ENCODE peak calls at places on chromosomes 16 and 17, in ten cellular contexts. One of them, this sample, is unnamed.

GRCh38 chr16:55876854-55877253 is 1.7 kb upstream of the CES5A start:
- DNase-seq in activated CD4-positive, alpha-beta T cell treated with anti-CD3 and anti-CD28 coated beads for 4 hours: no peak
- DNase-seq in stimulated activated CD8-positive, alpha-beta memory T cell treated with anti-CD3 and anti-CD28 coated beads, Interleukin-12 subunit alpha, Interleukin-12 subunit beta, amount 100 ng/mL, for 4 hours: no peak
- DNase-seq in T-helper 2 cell: no peak
- DNase-seq in NCI-H774: no peak
- DNase-seq in COR-L47: no peak
- DNase-seq in iPS-NIHi11: no peak
- DNase-seq in CD8-positive, alpha-beta T cell: no peak
- DNase-seq in islet precursor cell: peak
- DNase-seq in sciatic nerve: no peak
- DNase-seq in this sample: no peak

GRCh38 chr16:58024673-58025350 is 742 bp upstream of the MMP15 start:
- DNase-seq in COR-L47: no peak
- DNase-seq in CD8-positive, alpha-beta T cell: no peak
- DNase-seq in islet precursor cell: peak
- DNase-seq in stimulated activated CD8-positive, alpha-beta memory T cell treated with anti-CD3 and anti-CD28 coated beads, Interleukin-12 subunit alpha, Interleukin-12 subunit beta, amount 100 ng/mL, for 4 hours: no peak
- DNase-seq in iPS-NIHi11: no peak
- DNase-seq in NCI-H774: peak
- DNase-seq in sciatic nerve: no peak
- DNase-seq in T-helper 2 cell: no peak
- DNase-seq in activated CD4-positive, alpha-beta T cell treated with anti-CD3 and anti-CD28 coated beads for 4 hours: peak
- DNase-seq in this sample: peak

GRCh38 chr16:31569360-31569717 is 41.6 kb downstream of the AHSP start:
- DNase-seq in activated CD4-positive, alpha-beta T cell treated with anti-CD3 and anti-CD28 coated beads for 4 hours: no peak
- DNase-seq in iPS-NIHi11: peak
- DNase-seq in COR-L47: no peak
- DNase-seq in stimulated activated CD8-positive, alpha-beta memory T cell treated with anti-CD3 and anti-CD28 coated beads, Interleukin-12 subunit alpha, Interleukin-12 subunit beta, amount 100 ng/mL, for 4 hours: no peak
- DNase-seq in sciatic nerve: no peak
- DNase-seq in T-helper 2 cell: no peak
- DNase-seq in NCI-H774: no peak
- DNase-seq in islet precursor cell: no peak
- DNase-seq in CD8-positive, alpha-beta T cell: no peak
- DNase-seq in this sample: peak

GRCh38 chr17:8951210-8951609 is 14.3 kb downstream of the PIK3R5 start:
- DNase-seq in activated CD4-positive, alpha-beta T cell treated with anti-CD3 and anti-CD28 coated beads for 4 hours: no peak
- DNase-seq in sciatic nerve: no peak
- DNase-seq in NCI-H774: no peak
- DNase-seq in islet precursor cell: no peak
- DNase-seq in COR-L47: no peak
- DNase-seq in CD8-positive, alpha-beta T cell: no peak
- DNase-seq in T-helper 2 cell: no peak
- DNase-seq in stimulated activated CD8-positive, alpha-beta memory T cell treated with anti-CD3 and anti-CD28 coated beads, Interleukin-12 subunit alpha, Interleukin-12 subunit beta, amount 100 ng/mL, for 4 hours: no peak
- DNase-seq in iPS-NIHi11: no peak
- DNase-seq in this sample: no peak

GRCh38 chr17:51793686-51794085 is 364.8 kb downstream of the CA10 start:
- DNase-seq in stimulated activated CD8-positive, alpha-beta memory T cell treated with anti-CD3 and anti-CD28 coated beads, Interleukin-12 subunit alpha, Interleukin-12 subunit beta, amount 100 ng/mL, for 4 hours: no peak
- DNase-seq in islet precursor cell: no peak
- DNase-seq in T-helper 2 cell: no peak
- DNase-seq in iPS-NIHi11: no peak
- DNase-seq in sciatic nerve: no peak
- DNase-seq in NCI-H774: no peak
- DNase-seq in CD8-positive, alpha-beta T cell: no peak
- DNase-seq in COR-L47: no peak
- DNase-seq in activated CD4-positive, alpha-beta T cell treated with anti-CD3 and anti-CD28 coated beads for 4 hours: no peak
- DNase-seq in this sample: no peak

GRCh38 chr16:4994719-4995434 is 36.7 kb downstream of the SEC14L5 start:
- DNase-seq in iPS-NIHi11: no peak
- DNase-seq in CD8-positive, alpha-beta T cell: no peak
- DNase-seq in COR-L47: peak
- DNase-seq in sciatic nerve: peak
- DNase-seq in islet precursor cell: no peak
- DNase-seq in NCI-H774: no peak
- DNase-seq in stimulated activated CD8-positive, alpha-beta memory T cell treated with anti-CD3 and anti-CD28 coated beads, Interleukin-12 subunit alpha, Interleukin-12 subunit beta, amount 100 ng/mL, for 4 hours: no peak
- DNase-seq in activated CD4-positive, alpha-beta T cell treated with anti-CD3 and anti-CD28 coated beads for 4 hours: no peak
- DNase-seq in T-helper 2 cell: no peak
- DNase-seq in this sample: no peak

GRCh38 chr16:85595812-85596495 is 17.2 kb upstream of the GSE1 start:
- DNase-seq in T-helper 2 cell: no peak
- DNase-seq in activated CD4-positive, alpha-beta T cell treated with anti-CD3 and anti-CD28 coated beads for 4 hours: no peak
- DNase-seq in islet precursor cell: no peak
- DNase-seq in COR-L47: no peak
- DNase-seq in stimulated activated CD8-positive, alpha-beta memory T cell treated with anti-CD3 and anti-CD28 coated beads, Interleukin-12 subunit alpha, Interleukin-12 subunit beta, amount 100 ng/mL, for 4 hours: no peak
- DNase-seq in sciatic nerve: no peak
- DNase-seq in NCI-H774: no peak
- DNase-seq in CD8-positive, alpha-beta T cell: no peak
- DNase-seq in iPS-NIHi11: no peak
- DNase-seq in this sample: no peak

GRCh38 chr17:17258998-17259397 is 22.0 kb upstream of the FLCN start:
- DNase-seq in NCI-H774: no peak
- DNase-seq in COR-L47: no peak
- DNase-seq in activated CD4-positive, alpha-beta T cell treated with anti-CD3 and anti-CD28 coated beads for 4 hours: no peak
- DNase-seq in stimulated activated CD8-positive, alpha-beta memory T cell treated with anti-CD3 and anti-CD28 coated beads, Interleukin-12 subunit alpha, Interleukin-12 subunit beta, amount 100 ng/mL, for 4 hours: no peak
- DNase-seq in CD8-positive, alpha-beta T cell: no peak
- DNase-seq in iPS-NIHi11: no peak
- DNase-seq in T-helper 2 cell: no peak
- DNase-seq in sciatic nerve: no peak
- DNase-seq in islet precursor cell: peak
- DNase-seq in this sample: no peak

GRCh38 chr16:81424761-81425160 is 19.8 kb upstream of the CMIP start:
- DNase-seq in CD8-positive, alpha-beta T cell: no peak
- DNase-seq in activated CD4-positive, alpha-beta T cell treated with anti-CD3 and anti-CD28 coated beads for 4 hours: no peak
- DNase-seq in iPS-NIHi11: no peak
- DNase-seq in islet precursor cell: no peak
- DNase-seq in sciatic nerve: no peak
- DNase-seq in T-helper 2 cell: no peak
- DNase-seq in stimulated activated CD8-positive, alpha-beta memory T cell treated with anti-CD3 and anti-CD28 coated beads, Interleukin-12 subunit alpha, Interleukin-12 subunit beta, amount 100 ng/mL, for 4 hours: no peak
- DNase-seq in NCI-H774: no peak
- DNase-seq in COR-L47: no peak
- DNase-seq in this sample: no peak

GRCh38 chr17:10698116-10698818 is 873 bp downstream of the ADPRM start:
- DNase-seq in CD8-positive, alpha-beta T cell: no peak
- DNase-seq in sciatic nerve: no peak
- DNase-seq in activated CD4-positive, alpha-beta T cell treated with anti-CD3 and anti-CD28 coated beads for 4 hours: no peak
- DNase-seq in stimulated activated CD8-positive, alpha-beta memory T cell treated with anti-CD3 and anti-CD28 coated beads, Interleukin-12 subunit alpha, Interleukin-12 subunit beta, amount 100 ng/mL, for 4 hours: no peak
- DNase-seq in COR-L47: no peak
- DNase-seq in iPS-NIHi11: no peak
- DNase-seq in islet precursor cell: no peak
- DNase-seq in T-helper 2 cell: no peak
- DNase-seq in NCI-H774: no peak
- DNase-seq in this sample: no peak

GRCh38 chr17:81228420-81228819 is 5.7 kb upstream of the CEP131 start:
- DNase-seq in iPS-NIHi11: no peak
- DNase-seq in stimulated activated CD8-positive, alpha-beta memory T cell treated with anti-CD3 and anti-CD28 coated beads, Interleukin-12 subunit alpha, Interleukin-12 subunit beta, amount 100 ng/mL, for 4 hours: no peak
- DNase-seq in NCI-H774: no peak
- DNase-seq in CD8-positive, alpha-beta T cell: no peak
- DNase-seq in T-helper 2 cell: no peak
- DNase-seq in islet precursor cell: no peak
- DNase-seq in COR-L47: no peak
- DNase-seq in activated CD4-positive, alpha-beta T cell treated with anti-CD3 and anti-CD28 coated beads for 4 hours: no peak
- DNase-seq in sciatic nerve: no peak
- DNase-seq in this sample: no peak

GRCh38 chr16:50422926-50423325 is 54.1 kb upstream of the BRD7 start:
- DNase-seq in T-helper 2 cell: no peak
- DNase-seq in activated CD4-positive, alpha-beta T cell treated with anti-CD3 and anti-CD28 coated beads for 4 hours: no peak
- DNase-seq in stimulated activated CD8-positive, alpha-beta memory T cell treated with anti-CD3 and anti-CD28 coated beads, Interleukin-12 subunit alpha, Interleukin-12 subunit beta, amount 100 ng/mL, for 4 hours: no peak
- DNase-seq in islet precursor cell: no peak
- DNase-seq in CD8-positive, alpha-beta T cell: no peak
- DNase-seq in iPS-NIHi11: no peak
- DNase-seq in NCI-H774: no peak
- DNase-seq in COR-L47: no peak
- DNase-seq in sciatic nerve: no peak
- DNase-seq in this sample: peak

GRCh38 chr16:85936761-85937343 is 37.9 kb downstream of the IRF8 start:
- DNase-seq in CD8-positive, alpha-beta T cell: no peak
- DNase-seq in iPS-NIHi11: no peak
- DNase-seq in T-helper 2 cell: no peak
- DNase-seq in activated CD4-positive, alpha-beta T cell treated with anti-CD3 and anti-CD28 coated beads for 4 hours: peak
- DNase-seq in COR-L47: no peak
- DNase-seq in stimulated activated CD8-positive, alpha-beta memory T cell treated with anti-CD3 and anti-CD28 coated beads, Interleukin-12 subunit alpha, Interleukin-12 subunit beta, amount 100 ng/mL, for 4 hours: peak
- DNase-seq in NCI-H774: no peak
- DNase-seq in islet precursor cell: peak
- DNase-seq in sciatic nerve: no peak
- DNase-seq in this sample: no peak

GRCh38 chr16:1818873-1819525 is 7.6 kb downstream of the HAGH start:
- DNase-seq in iPS-NIHi11: no peak
- DNase-seq in stimulated activated CD8-positive, alpha-beta memory T cell treated with anti-CD3 and anti-CD28 coated beads, Interleukin-12 subunit alpha, Interleukin-12 subunit beta, amount 100 ng/mL, for 4 hours: no peak
- DNase-seq in CD8-positive, alpha-beta T cell: no peak
- DNase-seq in NCI-H774: no peak
- DNase-seq in COR-L47: no peak
- DNase-seq in activated CD4-positive, alpha-beta T cell treated with anti-CD3 and anti-CD28 coated beads for 4 hours: no peak
- DNase-seq in T-helper 2 cell: no peak
- DNase-seq in islet precursor cell: no peak
- DNase-seq in sciatic nerve: no peak
- DNase-seq in this sample: no peak

GRCh38 chr17:54900457-54901229 is at the start of gene TOM1L1:
- DNase-seq in iPS-NIHi11: peak
- DNase-seq in COR-L47: peak
- DNase-seq in islet precursor cell: peak
- DNase-seq in CD8-positive, alpha-beta T cell: no peak
- DNase-seq in sciatic nerve: peak
- DNase-seq in activated CD4-positive, alpha-beta T cell treated with anti-CD3 and anti-CD28 coated beads for 4 hours: no peak
- DNase-seq in T-helper 2 cell: no peak
- DNase-seq in NCI-H774: peak
- DNase-seq in stimulated activated CD8-positive, alpha-beta memory T cell treated with anti-CD3 and anti-CD28 coated beads, Interleukin-12 subunit alpha, Interleukin-12 subunit beta, amount 100 ng/mL, for 4 hours: no peak
- DNase-seq in this sample: peak

GRCh38 chr17:10681866-10682446 is 15.4 kb downstream of the SCO1 start:
- DNase-seq in islet precursor cell: no peak
- DNase-seq in stimulated activated CD8-positive, alpha-beta memory T cell treated with anti-CD3 and anti-CD28 coated beads, Interleukin-12 subunit alpha, Interleukin-12 subunit beta, amount 100 ng/mL, for 4 hours: no peak
- DNase-seq in activated CD4-positive, alpha-beta T cell treated with anti-CD3 and anti-CD28 coated beads for 4 hours: no peak
- DNase-seq in CD8-positive, alpha-beta T cell: no peak
- DNase-seq in T-helper 2 cell: no peak
- DNase-seq in iPS-NIHi11: no peak
- DNase-seq in COR-L47: no peak
- DNase-seq in NCI-H774: no peak
- DNase-seq in sciatic nerve: no peak
- DNase-seq in this sample: no peak

GRCh38 chr17:15321556-15322250 is 19.7 kb downstream of the TEKT3 start:
- DNase-seq in CD8-positive, alpha-beta T cell: no peak
- DNase-seq in COR-L47: no peak
- DNase-seq in islet precursor cell: no peak
- DNase-seq in stimulated activated CD8-positive, alpha-beta memory T cell treated with anti-CD3 and anti-CD28 coated beads, Interleukin-12 subunit alpha, Interleukin-12 subunit beta, amount 100 ng/mL, for 4 hours: no peak
- DNase-seq in sciatic nerve: no peak
- DNase-seq in NCI-H774: no peak
- DNase-seq in T-helper 2 cell: no peak
- DNase-seq in iPS-NIHi11: no peak
- DNase-seq in activated CD4-positive, alpha-beta T cell treated with anti-CD3 and anti-CD28 coated beads for 4 hours: no peak
- DNase-seq in this sample: no peak

GRCh38 chr17:49576121-49576905 is 642 bp downstream of the NXPH3 start:
- DNase-seq in T-helper 2 cell: no peak
- DNase-seq in CD8-positive, alpha-beta T cell: no peak
- DNase-seq in iPS-NIHi11: peak
- DNase-seq in activated CD4-positive, alpha-beta T cell treated with anti-CD3 and anti-CD28 coated beads for 4 hours: no peak
- DNase-seq in islet precursor cell: peak
- DNase-seq in NCI-H774: peak
- DNase-seq in stimulated activated CD8-positive, alpha-beta memory T cell treated with anti-CD3 and anti-CD28 coated beads, Interleukin-12 subunit alpha, Interleukin-12 subunit beta, amount 100 ng/mL, for 4 hours: no peak
- DNase-seq in COR-L47: peak
- DNase-seq in sciatic nerve: peak
- DNase-seq in this sample: peak

GRCh38 chr17:61250335-61250890 is 149.2 kb upstream of the TBX2 start:
- DNase-seq in NCI-H774: no peak
- DNase-seq in iPS-NIHi11: no peak
- DNase-seq in stimulated activated CD8-positive, alpha-beta memory T cell treated with anti-CD3 and anti-CD28 coated beads, Interleukin-12 subunit alpha, Interleukin-12 subunit beta, amount 100 ng/mL, for 4 hours: no peak
- DNase-seq in COR-L47: no peak
- DNase-seq in activated CD4-positive, alpha-beta T cell treated with anti-CD3 and anti-CD28 coated beads for 4 hours: no peak
- DNase-seq in CD8-positive, alpha-beta T cell: no peak
- DNase-seq in islet precursor cell: no peak
- DNase-seq in T-helper 2 cell: no peak
- DNase-seq in sciatic nerve: no peak
- DNase-seq in this sample: no peak

GRCh38 chr16:69567031-69567680 is 1.4 kb downstream of the NFAT5 start:
- DNase-seq in sciatic nerve: no peak
- DNase-seq in NCI-H774: no peak
- DNase-seq in CD8-positive, alpha-beta T cell: no peak
- DNase-seq in COR-L47: no peak
- DNase-seq in T-helper 2 cell: no peak
- DNase-seq in activated CD4-positive, alpha-beta T cell treated with anti-CD3 and anti-CD28 coated beads for 4 hours: peak
- DNase-seq in stimulated activated CD8-positive, alpha-beta memory T cell treated with anti-CD3 and anti-CD28 coated beads, Interleukin-12 subunit alpha, Interleukin-12 subunit beta, amount 100 ng/mL, for 4 hours: no peak
- DNase-seq in islet precursor cell: peak
- DNase-seq in iPS-NIHi11: peak
- DNase-seq in this sample: no peak

GRCh38 chr16:12097523-12098428 is 121.2 kb downstream of the SNX29 start:
- DNase-seq in T-helper 2 cell: no peak
- DNase-seq in activated CD4-positive, alpha-beta T cell treated with anti-CD3 and anti-CD28 coated beads for 4 hours: no peak
- DNase-seq in CD8-positive, alpha-beta T cell: no peak
- DNase-seq in islet precursor cell: peak
- DNase-seq in NCI-H774: no peak
- DNase-seq in iPS-NIHi11: no peak
- DNase-seq in sciatic nerve: peak
- DNase-seq in stimulated activated CD8-positive, alpha-beta memory T cell treated with anti-CD3 and anti-CD28 coated beads, Interleukin-12 subunit alpha, Interleukin-12 subunit beta, amount 100 ng/mL, for 4 hours: no peak
- DNase-seq in COR-L47: no peak
- DNase-seq in this sample: no peak

GRCh38 chr17:44315760-44316731 is 7.6 kb downstream of the RUNDC3A start:
- DNase-seq in T-helper 2 cell: no peak
- DNase-seq in stimulated activated CD8-positive, alpha-beta memory T cell treated with anti-CD3 and anti-CD28 coated beads, Interleukin-12 subunit alpha, Interleukin-12 subunit beta, amount 100 ng/mL, for 4 hours: no peak
- DNase-seq in COR-L47: no peak
- DNase-seq in CD8-positive, alpha-beta T cell: no peak
- DNase-seq in islet precursor cell: peak
- DNase-seq in sciatic nerve: no peak
- DNase-seq in activated CD4-positive, alpha-beta T cell treated with anti-CD3 and anti-CD28 coated beads for 4 hours: no peak
- DNase-seq in iPS-NIHi11: peak
- DNase-seq in NCI-H774: no peak
- DNase-seq in this sample: peak

GRCh38 chr16:50467943-50468748 is 80.0 kb upstream of the NKD1 start:
- DNase-seq in activated CD4-positive, alpha-beta T cell treated with anti-CD3 and anti-CD28 coated beads for 4 hours: no peak
- DNase-seq in iPS-NIHi11: peak
- DNase-seq in NCI-H774: peak
- DNase-seq in sciatic nerve: no peak
- DNase-seq in COR-L47: peak
- DNase-seq in stimulated activated CD8-positive, alpha-beta memory T cell treated with anti-CD3 and anti-CD28 coated beads, Interleukin-12 subunit alpha, Interleukin-12 subunit beta, amount 100 ng/mL, for 4 hours: no peak
- DNase-seq in CD8-positive, alpha-beta T cell: no peak
- DNase-seq in T-helper 2 cell: no peak
- DNase-seq in islet precursor cell: peak
- DNase-seq in this sample: peak

GRCh38 chr17:17943281-17943984 is 28.8 kb downstream of the TOM1L2 start:
- DNase-seq in T-helper 2 cell: no peak
- DNase-seq in stimulated activated CD8-positive, alpha-beta memory T cell treated with anti-CD3 and anti-CD28 coated beads, Interleukin-12 subunit alpha, Interleukin-12 subunit beta, amount 100 ng/mL, for 4 hours: no peak
- DNase-seq in activated CD4-positive, alpha-beta T cell treated with anti-CD3 and anti-CD28 coated beads for 4 hours: no peak
- DNase-seq in NCI-H774: no peak
- DNase-seq in sciatic nerve: no peak
- DNase-seq in COR-L47: no peak
- DNase-seq in islet precursor cell: peak
- DNase-seq in CD8-positive, alpha-beta T cell: no peak
- DNase-seq in iPS-NIHi11: no peak
- DNase-seq in this sample: no peak

GRCh38 chr16:11256657-11257130 is 690 bp upstream of the SOCS1 start:
- DNase-seq in stimulated activated CD8-positive, alpha-beta memory T cell treated with anti-CD3 and anti-CD28 coated beads, Interleukin-12 subunit alpha, Interleukin-12 subunit beta, amount 100 ng/mL, for 4 hours: no peak
- DNase-seq in CD8-positive, alpha-beta T cell: no peak
- DNase-seq in sciatic nerve: peak
- DNase-seq in islet precursor cell: peak
- DNase-seq in activated CD4-positive, alpha-beta T cell treated with anti-CD3 and anti-CD28 coated beads for 4 hours: peak
- DNase-seq in COR-L47: no peak
- DNase-seq in NCI-H774: no peak
- DNase-seq in iPS-NIHi11: no peak
- DNase-seq in T-helper 2 cell: no peak
- DNase-seq in this sample: peak

GRCh38 chr17:20091161-20092029 is 82.2 kb downstream of the SPECC1 start:
- DNase-seq in COR-L47: no peak
- DNase-seq in stimulated activated CD8-positive, alpha-beta memory T cell treated with anti-CD3 and anti-CD28 coated beads, Interleukin-12 subunit alpha, Interleukin-12 subunit beta, amount 100 ng/mL, for 4 hours: no peak
- DNase-seq in activated CD4-positive, alpha-beta T cell treated with anti-CD3 and anti-CD28 coated beads for 4 hours: no peak
- DNase-seq in T-helper 2 cell: no peak
- DNase-seq in islet precursor cell: peak
- DNase-seq in iPS-NIHi11: no peak
- DNase-seq in CD8-positive, alpha-beta T cell: no peak
- DNase-seq in sciatic nerve: no peak
- DNase-seq in NCI-H774: no peak
- DNase-seq in this sample: no peak

GRCh38 chr16:49315602-49316001 is 34.0 kb upstream of the CBLN1 start:
- DNase-seq in T-helper 2 cell: no peak
- DNase-seq in sciatic nerve: no peak
- DNase-seq in activated CD4-positive, alpha-beta T cell treated with anti-CD3 and anti-CD28 coated beads for 4 hours: no peak
- DNase-seq in iPS-NIHi11: no peak
- DNase-seq in COR-L47: no peak
- DNase-seq in islet precursor cell: no peak
- DNase-seq in stimulated activated CD8-positive, alpha-beta memory T cell treated with anti-CD3 and anti-CD28 coated beads, Interleukin-12 subunit alpha, Interleukin-12 subunit beta, amount 100 ng/mL, for 4 hours: no peak
- DNase-seq in CD8-positive, alpha-beta T cell: no peak
- DNase-seq in NCI-H774: no peak
- DNase-seq in this sample: no peak

GRCh38 chr16:89324056-89325010 is 106.8 kb downstream of the ZNF778 start:
- DNase-seq in islet precursor cell: no peak
- DNase-seq in activated CD4-positive, alpha-beta T cell treated with anti-CD3 and anti-CD28 coated beads for 4 hours: peak
- DNase-seq in COR-L47: no peak
- DNase-seq in NCI-H774: no peak
- DNase-seq in sciatic nerve: no peak
- DNase-seq in iPS-NIHi11: no peak
- DNase-seq in stimulated activated CD8-positive, alpha-beta memory T cell treated with anti-CD3 and anti-CD28 coated beads, Interleukin-12 subunit alpha, Interleukin-12 subunit beta, amount 100 ng/mL, for 4 hours: no peak
- DNase-seq in CD8-positive, alpha-beta T cell: no peak
- DNase-seq in T-helper 2 cell: no peak
- DNase-seq in this sample: no peak

This sample was measured in D341Med.